ENCODE peak calls at places on chromosomes 11 and 22, in four cellular contexts. S, A, Z and M are unnamed samples.

GRCh38 chr11:118162846-118163245 is 10.2 kb upstream of the SCN4B start:
- DNase-seq in S (no peak), A (no peak), Z (no peak), M (no peak)

GRCh38 chr11:83816572-83817187 is 530.5 kb upstream of the CCDC90B start:
- DNase-seq in S (peak; percentile 55), A (no peak), Z (no peak), M (no peak)

GRCh38 chr11:36034572-36035331 is 90.9 kb downstream of the LDLRAD3 start:
- DNase-seq in S (peak; percentile 81), A (no peak), Z (no peak), M (no peak)

GRCh38 chr11:129720156-129720555 is 95.5 kb upstream of the TMEM45B start:
- DNase-seq in S (no peak), A (no peak), Z (no peak), M (no peak)

GRCh38 chr22:48478529-48479265 is 1349.0 kb downstream of the BRD1 start:
- DNase-seq in S (no peak), A (no peak), Z (no peak), M (no peak)

GRCh38 chr22:18078329-18079041 is 695 bp downstream of the PEX26 start:
- DNase-seq in S (peak; percentile 15), A (peak; percentile 44), Z (no peak), M (no peak)

GRCh38 chr22:39144101-39144815 is 8.2 kb downstream of the CBX7 start:
- DNase-seq in S (peak; percentile 41), A (peak; percentile 47), Z (no peak), M (no peak)

GRCh38 chr11:95257596-95257995 is 26.6 kb upstream of the SESN3 start:
- DNase-seq in S (no peak), A (no peak), Z (no peak), M (no peak)

GRCh38 chr11:11581493-11581880 is 40.3 kb downstream of the GALNT18 start:
- DNase-seq in S (no peak), A (no peak), Z (no peak), M (no peak)

GRCh38 chr11:104130161-104130560 is 33.8 kb downstream of the PDGFD start:
- DNase-seq in S (no peak), A (no peak), Z (no peak), M (no peak)

GRCh38 chr22:49993649-49994360 is 18.8 kb downstream of the IL17REL start:
- DNase-seq in S (no peak), A (no peak), Z (no peak), M (no peak)

GRCh38 chr11:70490723-70491558 is 92.6 kb downstream of the CTTN start:
- DNase-seq in S (no peak), A (no peak), Z (peak; percentile 30), M (no peak)

GRCh38 chr11:79150966-79151365 is 289.9 kb downstream of the TENM4 start:
- DNase-seq in S (peak; percentile 36), A (no peak), Z (no peak), M (no peak)

GRCh38 chr11:236774-237767 is at the start of gene PSMD13:
- DNase-seq in S (peak; percentile 76), A (peak; percentile 87), Z (peak; percentile 80), M (peak; percentile 37)

GRCh38 chr22:37985751-37986281 is 1.5 kb upstream of the SOX10 start:
- DNase-seq in S (no peak), A (no peak), Z (no peak), M (no peak)

GRCh38 chr11:63574856-63575602 is 11.8 kb upstream of the PLAAT2 start:
- DNase-seq in S (peak; percentile 62), A (no peak), Z (no peak), M (no peak)

GRCh38 chr11:60931897-60932296 is 7.6 kb downstream of the TMEM132A start:
- DNase-seq in S (no peak), A (peak; percentile 42), Z (no peak), M (no peak)

GRCh38 chr11:38819986-38820385 is 2221.9 kb upstream of the RAG2 start:
- DNase-seq in S (no peak), A (no peak), Z (no peak), M (no peak)

GRCh38 chr22:26066534-26066933 is 102.7 kb upstream of the SEZ6L start:
- DNase-seq in S (no peak), A (no peak), Z (no peak), M (no peak)

GRCh38 chr11:9028591-9028990 is 24.8 kb upstream of the NRIP3 start:
- DNase-seq in S (no peak), A (no peak), Z (no peak), M (no peak)

GRCh38 chr11:898540-899190 is 11.9 kb downstream of the CHID1 start:
- DNase-seq in S (peak; percentile 24), A (peak; percentile 49), Z (no peak), M (no peak)

GRCh38 chr11:46339816-46340215 is 7.4 kb upstream of the DGKZ start:
- DNase-seq in S (peak; percentile 29), A (no peak), Z (no peak), M (no peak)

DNA sequence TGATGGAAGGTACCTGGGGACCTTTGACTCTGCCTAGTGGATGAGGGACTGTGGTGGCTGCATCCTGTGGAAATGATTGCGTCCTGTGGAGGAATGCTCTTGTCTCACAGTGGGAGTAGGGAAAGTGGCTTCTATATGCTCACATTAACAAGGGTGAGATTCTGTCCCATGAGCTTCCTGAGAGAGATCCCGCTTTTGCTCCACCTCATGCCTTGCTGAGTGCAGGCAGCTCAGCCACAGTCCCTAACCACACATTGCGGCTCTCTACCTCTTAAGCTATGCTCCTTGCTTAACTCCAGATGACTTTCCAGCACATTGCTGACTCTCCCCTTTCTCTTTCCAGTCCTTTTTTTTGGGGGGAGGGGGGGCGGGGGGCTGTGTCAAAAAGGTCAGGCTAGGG is 45.0 kb downstream of the TEAD1 start:
- DNase-seq in S (peak; percentile 34), A (peak; percentile 47), Z (no peak), M (no peak)
- TF ChIP-seq CTCF in S (no peak), A (no peak), Z (no peak), M (no peak)

GRCh38 chr11:33687733-33688479 is 12.7 kb downstream of the C11orf91 start:
- DNase-seq in S (peak; percentile 80), A (peak; percentile 68), Z (no peak), M (peak; percentile 52)
- TF ChIP-seq CTCF in S (peak; percentile 81), A (peak; percentile 92), Z (peak; percentile 39), M (peak; percentile 70)

GRCh38 chr11:67541198-67541597 is 18.0 kb upstream of the CABP2 start:
- DNase-seq in S (no peak), A (no peak), Z (no peak), M (no peak)
- TF ChIP-seq CTCF in S (no peak), A (no peak), Z (no peak), M (no peak)

GRCh38 chr11:126635511-126635910 is 280.0 kb downstream of the ST3GAL4 start:
- DNase-seq in S (no peak), A (no peak), Z (no peak), M (no peak)
- TF ChIP-seq CTCF in S (no peak), A (no peak), Z (no peak), M (no peak)

GRCh38 chr22:36222887-36223450 is 16.4 kb downstream of the APOL2 start:
- DNase-seq in S (no peak), A (no peak), Z (no peak), M (no peak)

GRCh38 chr22:36224245-36224644 is 15.1 kb downstream of the APOL2 start:
- DNase-seq in S (no peak), A (no peak), Z (no peak), M (no peak)

GRCh38 chr22:36223504-36223903 is 15.8 kb downstream of the APOL2 start:
- DNase-seq in S (no peak), A (no peak), Z (no peak), M (no peak)

GRCh38 chr22:36220457-36220921 is 18.8 kb downstream of the APOL2 start:
- DNase-seq in S (no peak), A (no peak), Z (no peak), M (no peak)

GRCh38 chr22:36221799-36222751 is 17.3 kb downstream of the APOL2 start:
- DNase-seq in S (peak; percentile 48), A (peak; percentile 67), Z (no peak), M (no peak)
- TF ChIP-seq CTCF in S (peak; percentile 61), A (peak; percentile 66), Z (peak; percentile 74), M (peak; percentile 44)

GRCh38 chr11:128707671-128708070 is 13.8 kb downstream of the FLI1 start:
- DNase-seq in S (peak; percentile 22), A (no peak), Z (no peak), M (no peak)

GRCh38 chr11:128708660-128709059 is 14.8 kb downstream of the FLI1 start:
- DNase-seq in S (no peak), A (no peak), Z (no peak), M (no peak)

GRCh38 chr11:128711136-128711535 is 17.3 kb downstream of the FLI1 start:
- DNase-seq in S (peak; percentile 64), A (no peak), Z (no peak), M (no peak)

GRCh38 chr11:128705124-128705920 is 11.4 kb downstream of the FLI1 start:
- DNase-seq in S (no peak), A (no peak), Z (no peak), M (no peak)

GRCh38 chr11:128709402-128709801 is 15.5 kb downstream of the FLI1 start:
- DNase-seq in S (peak; percentile 70), A (no peak), Z (no peak), M (no peak)
- TF ChIP-seq CTCF in S (no peak), A (no peak), Z (no peak), M (no peak)

GRCh38 chr11:77819411-77819920 is 1.1 kb downstream of the RSF1 start:
- DNase-seq in S (peak; percentile 86), A (peak; percentile 87), Z (peak; percentile 75), M (no peak)
- TF ChIP-seq CTCF in S (peak; percentile 14), A (peak; percentile 40), Z (no peak), M (no peak)

GRCh38 chr22:25061134-25061533 is 108.6 kb downstream of the KIAA1671 start:
- DNase-seq in S (no peak), A (no peak), Z (no peak), M (no peak)

GRCh38 chr22:25062378-25063095 is 110.0 kb downstream of the KIAA1671 start:
- DNase-seq in S (no peak), A (peak; percentile 72), Z (no peak), M (no peak)

GRCh38 chr22:25059438-25059837 is 106.9 kb downstream of the KIAA1671 start:
- DNase-seq in S (no peak), A (no peak), Z (no peak), M (no peak)

GRCh38 chr22:25061605-25062377 is 109.3 kb downstream of the KIAA1671 start:
- DNase-seq in S (no peak), A (no peak), Z (no peak), M (no peak)

GRCh38 chr22:25060522-25061071 is 108.1 kb downstream of the KIAA1671 start:
- DNase-seq in S (no peak), A (no peak), Z (no peak), M (no peak)
- TF ChIP-seq CTCF in S (no peak), A (peak; percentile 47), Z (no peak), M (no peak)

GRCh38 chr11:10542776-10543175 is 1.8 kb upstream of the RNF141 start:
- DNase-seq in S (no peak), A (no peak), Z (no peak), M (no peak)

GRCh38 chr11:10538924-10539323 is 2.1 kb downstream of the RNF141 start:
- DNase-seq in S (no peak), A (no peak), Z (no peak), M (no peak)

GRCh38 chr11:10540546-10540914 is 457 bp downstream of the RNF141 start:
- DNase-seq in S (peak; percentile 24), A (peak; percentile 67), Z (no peak), M (no peak)

GRCh38 chr11:10539339-10539738 is 1.6 kb downstream of the RNF141 start:
- DNase-seq in S (no peak), A (no peak), Z (no peak), M (no peak)

GRCh38 chr11:10540915-10541591 is at the start of gene RNF141:
- DNase-seq in S (peak; percentile 89), A (peak; percentile 97), Z (peak; percentile 92), M (peak; percentile 51)
- TF ChIP-seq CTCF in S (peak; percentile 76), A (peak; percentile 62), Z (peak; percentile 90), M (peak; percentile 69)